ENCODE peak calls at places on chromosome 16, in five cellular contexts. D is tibial nerve, Z is neural progenitor cell, J is heart right ventricle, I is ovary. C is an unnamed sample.

GRCh38 chr16:12257926-12258561 is 281.5 kb downstream of the SNX29 start:
- DNase-seq in Z (peak; percentile 41), J (no peak), I (no peak), D (no peak), C (peak; percentile 25)

GRCh38 chr16:85915125-85915845 is 16.3 kb downstream of the IRF8 start:
- DNase-seq in Z (no peak), I (no peak), D (no peak), J (no peak), C (no peak)

GRCh38 chr16:1520461-1520860 is 13.0 kb upstream of the TMEM204 start:
- DNase-seq in J (peak; percentile 7), I (no peak), D (no peak), Z (no peak), C (no peak)

GRCh38 chr16:27582883-27583282 is 32.9 kb downstream of the KATNIP start:
- DNase-seq in D (no peak), Z (peak; percentile 24), I (no peak), J (no peak), C (no peak)

GRCh38 chr16:57111420-57111819 is 19.0 kb downstream of the CPNE2 start:
- DNase-seq in I (no peak), D (no peak), J (no peak), Z (no peak), C (no peak)

GRCh38 chr16:51881731-51882130 is 665.2 kb downstream of the TOX3 start:
- DNase-seq in J (no peak), D (no peak), I (no peak), Z (no peak), C (no peak)

GRCh38 chr16:70267516-70267915 is 15.8 kb upstream of the EXOSC6 start:
- DNase-seq in D (no peak), J (no peak), I (no peak), Z (peak; percentile 70), C (peak; percentile 28)

GRCh38 chr16:81431554-81432353 is 12.9 kb upstream of the CMIP start:
- DNase-seq in I (no peak), Z (peak; percentile 41), J (no peak), D (no peak), C (no peak)

GRCh38 chr16:81623365-81624102 is 155.6 kb upstream of the PLCG2 start:
- DNase-seq in J (no peak), I (no peak), Z (peak; percentile 73), D (no peak), C (peak; percentile 60)

GRCh38 chr16:56632160-56632847 is at the start of gene MT1M:
- DNase-seq in D (no peak), J (peak; percentile 78), Z (peak; percentile 66), I (no peak), C (peak; percentile 79)

DNA sequence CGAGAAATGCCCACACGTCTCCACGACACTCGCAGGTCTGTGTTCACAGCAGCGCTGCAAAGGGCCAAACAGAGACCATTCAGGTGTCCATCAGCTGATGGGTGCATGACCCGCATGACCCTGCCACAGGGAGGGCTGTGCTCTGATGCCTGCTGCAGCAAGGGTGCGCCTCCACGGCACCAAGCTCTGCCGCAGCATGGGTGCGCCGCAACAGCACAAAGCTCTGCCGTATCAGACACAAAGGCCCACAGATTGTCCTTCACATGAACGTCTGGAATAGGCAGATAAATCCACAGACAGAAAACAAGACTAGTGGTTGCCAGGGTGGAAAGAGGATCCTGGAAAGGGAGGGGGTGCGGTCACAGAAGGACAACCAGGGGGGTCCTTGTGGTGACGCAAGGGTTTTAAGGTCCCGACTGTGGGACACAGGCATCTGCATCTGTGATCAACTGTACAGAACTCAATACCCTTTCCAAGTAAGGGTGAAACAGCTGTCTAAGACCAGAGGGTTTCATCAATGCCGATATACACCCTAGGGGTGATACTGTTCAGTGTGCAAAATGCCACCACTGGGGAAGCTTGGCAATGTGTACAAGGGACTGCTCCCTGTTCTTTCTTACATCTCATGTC is 121.0 kb downstream of the ANKRD11 start:
- DNase-seq in J (no peak), Z (no peak), I (no peak), D (no peak), C (no peak)
- H3K27ac ChIP-seq in J (no peak overlapping the region), Z (peak overlapping the region; percentile 37), I (no peak overlapping the region), D (no peak overlapping the region), C (no peak overlapping the region)

GRCh38 chr16:88941933-88942909 is 34.8 kb downstream of the CBFA2T3 start:
- DNase-seq in J (peak; percentile 68), Z (peak; percentile 82), I (peak; percentile 25), D (no peak), C (peak; percentile 40)
- H3K4me3 ChIP-seq in J (peak overlapping the region; percentile 71), Z (peak overlapping the region; percentile 51), I (no peak overlapping the region), D (peak overlapping the region; percentile 60), C (no peak overlapping the region)

GRCh38 chr16:65744401-65744800 is 622.1 kb upstream of the CDH5 start:
- DNase-seq in D (no peak), J (no peak), Z (no peak), I (no peak), C (no peak)

GRCh38 chr16:65737831-65738230 is 616.0 kb upstream of the CDH11 start:
- DNase-seq in I (no peak), D (no peak), J (no peak), Z (peak; percentile 80), C (no peak)

GRCh38 chr16:65740716-65741115 is 618.9 kb upstream of the CDH11 start:
- DNase-seq in D (no peak), Z (no peak), J (no peak), I (no peak), C (no peak)

GRCh38 chr16:65743558-65743957 is 621.7 kb upstream of the CDH11 start:
- DNase-seq in J (no peak), I (no peak), D (no peak), Z (no peak), C (no peak)

DNA sequence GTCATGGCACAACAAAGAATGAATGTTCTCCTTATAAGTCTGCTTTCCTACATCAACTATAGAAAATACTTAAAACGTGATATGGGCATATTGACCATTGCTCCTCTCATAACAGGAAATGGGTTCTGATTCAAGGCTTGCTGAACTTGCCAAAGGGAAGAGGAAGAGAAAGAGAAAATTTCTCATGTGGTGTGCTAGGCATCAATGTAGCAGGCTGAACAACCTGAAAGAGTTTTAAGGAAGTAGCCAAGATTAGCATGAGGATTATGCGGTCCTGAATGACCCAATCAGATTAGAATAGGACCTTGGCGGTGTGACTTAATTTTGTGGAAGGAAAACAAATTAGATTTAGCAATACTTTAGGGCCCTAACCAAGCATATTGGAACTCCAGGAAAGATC is 617.7 kb upstream of the CDH11 start:
- DNase-seq in D (no peak), J (no peak), Z (no peak), I (no peak), C (no peak)
- H3K27me3 ChIP-seq in D (no peaks in the 10 kb centered on the region), J (no peaks in the 10 kb centered on the region), Z (no peaks in the 10 kb centered on the region), I (no peaks in the 10 kb centered on the region), C (no peaks in the 10 kb centered on the region)

GRCh38 chr16:67209565-67209964 is 10.6 kb downstream of the ELMO3 start:
- DNase-seq in D (no peak), I (no peak), Z (no peak), J (no peak), C (no peak)

GRCh38 chr16:67207857-67208524 is 9.1 kb downstream of the ELMO3 start:
- DNase-seq in I (no peak), J (no peak), Z (no peak), D (no peak), C (no peak)

GRCh38 chr16:67211674-67212073 is 12.7 kb downstream of the ELMO3 start:
- DNase-seq in Z (no peak), I (no peak), J (no peak), D (no peak), C (no peak)

GRCh38 chr16:67208525-67208896 is 9.6 kb downstream of the ELMO3 start:
- DNase-seq in J (no peak), I (no peak), Z (no peak), D (no peak), C (no peak)

DNA sequence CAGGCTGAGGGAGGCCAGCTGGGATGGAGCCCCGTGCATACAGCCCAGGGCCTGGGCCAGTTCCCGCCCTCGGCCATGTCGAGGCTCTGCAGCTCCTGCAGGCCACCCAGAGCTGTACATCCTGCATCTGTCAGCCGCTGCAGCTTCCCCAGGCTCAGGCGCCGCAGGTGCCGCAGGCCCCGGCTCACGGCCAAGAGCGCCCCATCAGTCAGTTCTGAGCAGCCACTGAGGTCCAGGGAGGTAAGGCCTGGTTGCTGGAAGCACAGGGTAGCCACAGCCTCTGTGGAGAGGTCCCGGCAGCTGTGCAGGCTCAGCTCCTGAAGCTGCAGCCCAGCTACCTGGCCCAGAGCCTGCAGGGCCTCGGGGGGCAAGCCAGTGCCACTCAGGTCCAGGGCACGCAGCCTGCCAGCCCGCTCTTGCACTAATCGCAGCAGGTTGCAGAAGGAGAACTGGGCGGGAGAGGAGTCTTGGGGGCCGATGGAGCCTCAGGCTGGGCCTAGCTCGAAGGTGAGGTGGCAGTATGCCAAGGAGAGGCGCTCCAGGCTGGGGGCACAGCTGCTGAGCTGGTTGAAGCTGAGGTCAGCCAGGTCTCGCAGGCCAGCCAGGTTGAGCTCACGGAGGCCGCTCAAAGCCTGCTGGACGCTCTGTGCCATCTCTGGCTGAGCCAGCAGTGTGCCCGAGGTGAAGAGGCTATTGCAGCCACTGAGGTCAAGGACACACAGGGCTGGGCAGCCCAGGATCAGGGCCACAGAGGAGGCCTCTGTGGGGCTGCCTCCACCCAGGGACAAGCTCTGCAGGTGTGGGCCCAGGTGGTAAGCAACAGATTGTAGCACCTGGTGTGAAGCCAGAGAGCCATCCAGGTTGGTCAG is 11.4 kb downstream of the ELMO3 start:
- DNase-seq in J (no peak), D (no peak), I (no peak), Z (no peak), C (no peak)
- H3K27ac ChIP-seq in J (no peak overlapping the region), D (no peak overlapping the region), I (no peak overlapping the region), Z (no peak overlapping the region), C (no peak overlapping the region)

DNA sequence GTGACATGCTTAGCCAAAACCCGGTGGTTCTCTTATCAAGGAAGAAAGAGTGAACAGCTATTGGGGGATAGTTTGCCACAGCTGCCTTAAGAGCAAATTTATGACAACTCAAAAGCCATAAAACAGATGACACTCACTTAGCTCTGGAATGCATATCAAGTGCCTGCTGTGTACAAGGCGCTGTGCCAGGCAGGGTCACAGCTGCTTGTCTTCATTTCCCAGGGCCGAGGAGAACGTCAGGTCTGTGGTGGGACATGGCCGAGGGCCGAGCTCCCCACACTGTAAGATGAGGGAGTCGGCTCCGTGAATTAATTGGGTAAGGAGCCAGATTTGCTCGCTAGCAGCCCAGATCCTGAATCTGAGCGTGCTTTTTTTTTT is 14.0 kb downstream of the EEF2K start:
- DNase-seq in I (peak; percentile 51), Z (no peak), J (peak; percentile 66), D (no peak), C (peak; percentile 41)
- H3K4me3 ChIP-seq in I (no peak overlapping the region), Z (no peak overlapping the region), J (no peak overlapping the region), D (no peak overlapping the region), C (no peak overlapping the region)

GRCh38 chr16:3712830-3713476 is 4.4 kb downstream of the TRAP1 start:
- DNase-seq in Z (no peak), I (no peak), J (no peak), D (no peak), C (peak; percentile 58)
- H3K27me3 ChIP-seq in Z (no peaks in the 10 kb centered on the region), I (no peaks in the 10 kb centered on the region), J (no peaks in the 10 kb centered on the region), D (no peaks in the 10 kb centered on the region), C (no peaks in the 10 kb centered on the region)

DNA sequence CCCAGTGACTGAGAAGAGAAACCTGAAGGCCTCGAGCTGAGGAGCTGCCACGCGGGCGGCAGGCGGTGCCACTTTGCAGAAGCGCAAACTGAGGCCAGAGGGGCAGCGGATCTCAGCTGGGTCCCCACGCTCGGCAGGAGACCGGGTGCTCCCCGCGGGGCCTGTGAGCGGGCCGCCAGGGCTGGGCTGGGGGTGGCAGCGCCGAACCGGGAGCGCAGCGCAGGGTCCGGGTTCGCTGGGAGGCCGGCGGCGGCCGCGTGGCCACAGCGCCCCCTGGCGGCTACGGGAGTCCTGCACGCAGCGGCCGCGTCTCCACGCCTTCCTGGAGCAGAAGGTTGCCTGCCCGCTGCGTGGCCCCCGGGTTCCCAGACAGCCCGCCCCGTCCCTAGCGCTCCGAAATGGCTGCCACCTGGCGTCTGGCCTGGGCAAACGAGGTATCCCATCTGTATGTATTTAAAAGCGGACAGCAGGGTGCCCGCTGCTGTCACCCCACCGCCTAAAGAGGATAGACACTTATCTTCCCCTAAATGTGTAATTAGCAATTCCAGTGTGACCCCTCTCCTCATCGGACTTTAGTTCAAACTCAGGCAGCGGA is 96.1 kb upstream of the CDH5 start:
- DNase-seq in Z (peak; percentile 86), J (peak; percentile 82), I (peak; percentile 87), D (peak; percentile 45), C (peak; percentile 64)
- H3K27ac ChIP-seq in Z (no peak overlapping the region), J (peak overlapping the region; percentile 43), I (peak overlapping the region; percentile 75), D (peak overlapping the region; percentile 74), C (no peak overlapping the region)